ENCODE peak calls at places on chromosomes 5 and 9, in four cellular contexts. One of them, this sample, is unnamed.

GRCh38 chr9:108015690-108016089 is 526.1 kb upstream of the KLF4 start:
- DNase-seq in A549: no peak
- DNase-seq in K562: peak; percentile 73
- DNase-seq in HepG2: no peak
- DNase-seq in this sample: no peak

GRCh38 chr5:136619556-136619955 is 254.2 kb upstream of the TRPC7 start:
- DNase-seq in A549: no peak
- DNase-seq in K562: no peak
- DNase-seq in HepG2: no peak
- DNase-seq in this sample: no peak

GRCh38 chr9:115717711-115718173 is 435.8 kb upstream of the PAPPA start:
- DNase-seq in A549: no peak
- DNase-seq in K562: no peak
- DNase-seq in HepG2: no peak
- DNase-seq in this sample: no peak

GRCh38 chr5:68222310-68222709 is 6.8 kb downstream of the PIK3R1 start:
- DNase-seq in A549: no peak
- DNase-seq in K562: no peak
- DNase-seq in HepG2: no peak
- DNase-seq in this sample: no peak

GRCh38 chr5:77851229-77852067 is 75.3 kb upstream of the TBCA start:
- DNase-seq in A549: no peak
- DNase-seq in K562: no peak
- DNase-seq in HepG2: no peak
- DNase-seq in this sample: peak; percentile 57

GRCh38 chr5:56693220-56693579 is 122.1 kb upstream of the MAP3K1 start:
- DNase-seq in A549: no peak
- DNase-seq in K562: no peak
- DNase-seq in HepG2: no peak
- DNase-seq in this sample: no peak

GRCh38 chr9:124349675-124350484 is 65.4 kb downstream of the PSMB7 start:
- DNase-seq in A549: no peak
- DNase-seq in K562: no peak
- DNase-seq in HepG2: no peak
- DNase-seq in this sample: peak; percentile 11

GRCh38 chr5:151622367-151623097 is 31.4 kb upstream of the FAT2 start:
- DNase-seq in A549: no peak
- DNase-seq in K562: no peak
- DNase-seq in HepG2: no peak
- DNase-seq in this sample: no peak

GRCh38 chr9:116087246-116087645 is 66.3 kb upstream of the PAPPA start:
- DNase-seq in A549: peak; percentile 8
- DNase-seq in K562: no peak
- DNase-seq in HepG2: no peak
- DNase-seq in this sample: no peak

GRCh38 chr9:107866912-107867311 is 377.3 kb upstream of the KLF4 start:
- DNase-seq in A549: no peak
- DNase-seq in K562: no peak
- DNase-seq in HepG2: no peak
- DNase-seq in this sample: no peak

GRCh38 chr5:175343292-175343691 is 100.7 kb downstream of the DRD1 start:
- DNase-seq in A549: no peak
- DNase-seq in K562: no peak
- DNase-seq in HepG2: no peak
- DNase-seq in this sample: no peak

GRCh38 chr9:94908041-94908563 is 181.6 kb downstream of the AOPEP start:
- DNase-seq in A549: no peak
- DNase-seq in K562: no peak
- DNase-seq in HepG2: no peak
- DNase-seq in this sample: no peak

GRCh38 chr9:113641100-113641885 is 177.8 kb downstream of the RGS3 start:
- DNase-seq in A549: no peak
- DNase-seq in K562: no peak
- DNase-seq in HepG2: no peak
- DNase-seq in this sample: no peak

GRCh38 chr9:75265525-75265972 is 177.2 kb downstream of the OSTF1 start:
- DNase-seq in A549: peak; percentile 20
- DNase-seq in K562: peak; percentile 29
- DNase-seq in HepG2: peak; percentile 30
- DNase-seq in this sample: peak; percentile 51

GRCh38 chr5:53262348-53262970 is 152.9 kb upstream of the MOCS2 start:
- DNase-seq in A549: no peak
- DNase-seq in K562: peak; percentile 12
- DNase-seq in HepG2: peak; percentile 2
- DNase-seq in this sample: peak; percentile 29

GRCh38 chr9:136629879-136630661 is 32.6 kb upstream of the EGFL7 start:
- DNase-seq in A549: no peak
- DNase-seq in K562: peak; percentile 71
- DNase-seq in HepG2: peak; percentile 39
- DNase-seq in this sample: peak; percentile 86

GRCh38 chr9:126669108-126669507 is 55.4 kb downstream of the LMX1B start:
- DNase-seq in A549: no peak
- DNase-seq in K562: no peak
- DNase-seq in HepG2: no peak
- DNase-seq in this sample: no peak

GRCh38 chr9:132168851-132169250 is 7.0 kb downstream of the NTNG2 start:
- DNase-seq in A549: no peak
- DNase-seq in K562: no peak
- DNase-seq in HepG2: no peak
- DNase-seq in this sample: no peak

GRCh38 chr5:68041293-68041692 is 174.3 kb upstream of the PIK3R1 start:
- DNase-seq in A549: no peak
- DNase-seq in K562: no peak
- DNase-seq in HepG2: no peak
- DNase-seq in this sample: no peak

GRCh38 chr9:121990600-121991304 is 102.4 kb downstream of the TTLL11 start:
- DNase-seq in A549: no peak
- DNase-seq in K562: no peak
- DNase-seq in HepG2: peak; percentile 62
- DNase-seq in this sample: no peak

GRCh38 chr9:33230756-33231691 is 8.9 kb upstream of the SPINK4 start:
- DNase-seq in A549: no peak
- DNase-seq in K562: no peak
- DNase-seq in HepG2: no peak
- DNase-seq in this sample: no peak

GRCh38 chr5:11251242-11251641 is 490.2 kb upstream of the DAP start:
- DNase-seq in A549: no peak
- DNase-seq in K562: no peak
- DNase-seq in HepG2: peak; percentile 1
- DNase-seq in this sample: no peak

GRCh38 chr9:121498487-121499176 is 1.0 kb downstream of the GGTA1 start:
- DNase-seq in A549: peak; percentile 55
- DNase-seq in K562: no peak
- DNase-seq in HepG2: no peak
- DNase-seq in this sample: peak; percentile 50

GRCh38 chr5:53726121-53726520 is 165.7 kb downstream of the NDUFS4 start:
- DNase-seq in A549: no peak
- DNase-seq in K562: no peak
- DNase-seq in HepG2: no peak
- DNase-seq in this sample: no peak

GRCh38 chr5:107772418-107773310 is 101.9 kb upstream of the EFNA5 start:
- DNase-seq in A549: no peak
- DNase-seq in K562: no peak
- DNase-seq in HepG2: no peak
- DNase-seq in this sample: no peak

GRCh38 chr5:180595046-180595379 is 3.7 kb upstream of the SCGB3A1 start:
- DNase-seq in A549: no peak
- DNase-seq in K562: no peak
- DNase-seq in HepG2: no peak
- DNase-seq in this sample: no peak

GRCh38 chr5:154300207-154300606 is 109.7 kb downstream of the GALNT10 start:
- DNase-seq in A549: no peak
- DNase-seq in K562: no peak
- DNase-seq in HepG2: no peak
- DNase-seq in this sample: no peak

GRCh38 chr9:92176068-92176799 is 61.0 kb upstream of the SPTLC1 start:
- DNase-seq in A549: no peak
- DNase-seq in K562: no peak
- DNase-seq in HepG2: no peak
- DNase-seq in this sample: no peak

GRCh38 chr5:178383919-178384814 is 151.6 kb upstream of the PHYKPL start:
- DNase-seq in A549: no peak
- DNase-seq in K562: no peak
- DNase-seq in HepG2: no peak
- DNase-seq in this sample: peak; percentile 40

GRCh38 chr9:89473762-89474469 is 24.0 kb downstream of the SEMA4D start:
- DNase-seq in A549: no peak
- DNase-seq in K562: no peak
- DNase-seq in HepG2: no peak
- DNase-seq in this sample: no peak
- TF ChIP-seq ESRRA in A549: no peak
- TF ChIP-seq ESRRA in K562: no peak
- TF ChIP-seq ESRRA in HepG2: no peak
- TF ChIP-seq ESRRA in this sample: no peak

GRCh38 chr5:2105141-2105540 is 222.4 kb upstream of the IRX4 start:
- DNase-seq in A549: no peak
- DNase-seq in K562: no peak
- DNase-seq in HepG2: no peak
- DNase-seq in this sample: no peak
- TF ChIP-seq NR3C1 in A549: no peak
- TF ChIP-seq NR3C1 in K562: no peak
- TF ChIP-seq NR3C1 in HepG2: no peak
- TF ChIP-seq NR3C1 in this sample: no peak

GRCh38 chr5:61162832-61163567 is 732 bp upstream of the SMIM15 start:
- DNase-seq in A549: peak; percentile 54
- DNase-seq in K562: no peak
- DNase-seq in HepG2: peak; percentile 59
- DNase-seq in this sample: no peak

GRCh38 chr5:61163905-61164304 is 1.6 kb upstream of the SMIM15 start:
- DNase-seq in A549: no peak
- DNase-seq in K562: no peak
- DNase-seq in HepG2: no peak
- DNase-seq in this sample: peak; percentile 12

GRCh38 chr5:61168951-61169350 is 6.7 kb upstream of the SMIM15 start:
- DNase-seq in A549: no peak
- DNase-seq in K562: no peak
- DNase-seq in HepG2: no peak
- DNase-seq in this sample: no peak

GRCh38 chr5:61171479-61171878 is 9.2 kb upstream of the SMIM15 start:
- DNase-seq in A549: no peak
- DNase-seq in K562: no peak
- DNase-seq in HepG2: no peak
- DNase-seq in this sample: no peak

DNA sequence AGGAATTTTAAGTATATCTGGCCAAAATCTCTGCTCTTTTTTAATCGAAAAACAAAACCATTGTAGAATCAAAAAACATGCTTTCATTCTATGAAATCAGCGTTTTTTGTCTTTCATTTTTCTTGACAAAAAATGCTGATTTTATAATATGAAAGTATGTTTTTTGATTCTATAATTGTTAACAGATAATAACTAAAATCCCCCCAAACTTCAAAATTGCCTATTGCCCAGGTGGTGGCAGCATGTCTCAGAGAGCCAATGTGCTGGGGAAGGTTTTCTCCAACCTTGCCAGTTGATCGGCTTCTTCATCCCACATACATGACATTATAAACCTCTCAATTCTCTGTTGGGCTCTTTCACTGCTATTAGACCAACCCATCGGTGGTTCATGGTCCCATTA is 5.1 kb upstream of the SMIM15 start:
- DNase-seq in A549: peak; percentile 24
- DNase-seq in K562: no peak
- DNase-seq in HepG2: no peak
- DNase-seq in this sample: no peak
- TF ChIP-seq ESRRA in A549: no peak
- TF ChIP-seq ESRRA in K562: no peak
- TF ChIP-seq ESRRA in HepG2: no peak
- TF ChIP-seq ESRRA in this sample: no peak

GRCh38 chr5:24407486-24407885 is 237.3 kb downstream of the CDH10 start:
- DNase-seq in A549: no peak
- DNase-seq in K562: no peak
- DNase-seq in HepG2: no peak
- DNase-seq in this sample: no peak

GRCh38 chr5:24397601-24398000 is 247.2 kb downstream of the CDH10 start:
- DNase-seq in A549: no peak
- DNase-seq in K562: no peak
- DNase-seq in HepG2: no peak
- DNase-seq in this sample: no peak

GRCh38 chr5:24401767-24402166 is 243.0 kb downstream of the CDH10 start:
- DNase-seq in A549: no peak
- DNase-seq in K562: no peak
- DNase-seq in HepG2: no peak
- DNase-seq in this sample: no peak
- TF ChIP-seq NR3C1 in A549: no peak
- TF ChIP-seq NR3C1 in K562: no peak
- TF ChIP-seq NR3C1 in HepG2: no peak
- TF ChIP-seq NR3C1 in this sample: no peak

DNA sequence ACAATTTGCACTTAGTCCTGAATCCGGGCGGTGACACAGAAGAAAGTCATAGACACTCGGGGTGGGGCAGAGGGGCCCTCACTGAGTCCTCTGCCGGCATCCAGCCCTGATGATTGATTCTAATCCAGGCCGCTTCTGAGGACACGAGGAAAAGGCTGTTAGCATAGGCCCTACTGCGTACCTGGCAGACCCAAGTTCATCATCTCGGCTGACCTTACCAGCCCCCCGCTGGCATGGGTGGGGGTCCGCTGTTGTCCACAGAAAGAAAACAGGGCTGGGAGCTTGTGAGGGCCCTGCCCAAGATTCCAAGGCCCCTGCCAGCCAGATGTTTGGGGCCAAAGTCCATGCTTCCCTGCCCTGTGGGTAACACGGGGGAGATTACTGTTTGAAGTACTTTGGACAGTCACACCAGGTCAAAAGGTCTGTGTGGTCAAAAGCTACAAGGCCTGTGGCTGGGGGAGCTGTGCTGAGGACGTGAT is 24.5 kb downstream of the ERGIC1 start:
- DNase-seq in A549: peak; percentile 58
- DNase-seq in K562: no peak
- DNase-seq in HepG2: peak; percentile 95
- DNase-seq in this sample: no peak
- TF ChIP-seq ESRRA in A549: peak; percentile 86
- TF ChIP-seq ESRRA in K562: no peak
- TF ChIP-seq ESRRA in HepG2: peak; percentile 81
- TF ChIP-seq ESRRA in this sample: no peak

GRCh38 chr5:141915881-141916336 is 7.8 kb upstream of the DELE1 start:
- DNase-seq in A549: no peak
- DNase-seq in K562: no peak
- DNase-seq in HepG2: no peak
- DNase-seq in this sample: peak; percentile 34
- TF ChIP-seq NR3C1 in A549: no peak
- TF ChIP-seq NR3C1 in K562: no peak
- TF ChIP-seq NR3C1 in HepG2: no peak
- TF ChIP-seq NR3C1 in this sample: no peak

This sample was measured in WTC11.